ENCODE peak calls at places on chromosome 13, in six cellular contexts. N is GM23338, M is thoracic aorta, A is cardiac muscle cell, C is epithelial cell of esophagus, R is suprapubic skin. B is an unnamed sample.
A peak's percentile ranks its signal among the peaks of the same experiment; 100 is the strongest.

GRCh38 chr13:41028051-41028450 is 8.9 kb upstream of the ELF1 start:
- DNase-seq in N (no peak), M (no peak), A (no peak), C (peak; percentile 43), R (no peak), B (no peak)

GRCh38 chr13:106911602-106912001 is 343.7 kb upstream of the ARGLU1 start:
- DNase-seq in N (no peak), M (no peak), A (no peak), C (no peak), R (no peak), B (no peak)

GRCh38 chr13:36685912-36686311 is 12.1 kb downstream of the SERTM1 start:
- DNase-seq in N (no peak), M (no peak), A (no peak), C (peak; percentile 70), R (no peak), B (no peak)

GRCh38 chr13:26965976-26966375 is 205.4 kb upstream of the GPR12 start:
- DNase-seq in N (no peak), M (no peak), A (no peak), C (no peak), R (no peak), B (no peak)

GRCh38 chr13:50742353-50742752 is 101.1 kb downstream of the DLEU7 start:
- DNase-seq in N (no peak), M (no peak), A (no peak), C (no peak), R (no peak), B (no peak)

GRCh38 chr13:40983725-40984669 is 35.1 kb downstream of the ELF1 start:
- DNase-seq in N (no peak), M (no peak), A (no peak), C (no peak), R (no peak), B (no peak)

GRCh38 chr13:72457151-72457550 is 270.3 kb downstream of the MZT1 start:
- DNase-seq in N (peak; percentile 2), M (no peak), A (no peak), C (no peak), R (no peak), B (no peak)

GRCh38 chr13:57629821-57630235 is 1.7 kb upstream of the PCDH17 start:
- DNase-seq in N (peak; percentile 99), M (no peak), A (peak; percentile 97), C (peak; percentile 46), R (peak; percentile 82), B (peak; percentile 95)

GRCh38 chr13:100789968-100790367 is 115.4 kb upstream of the TMTC4 start:
- DNase-seq in N (no peak), M (no peak), A (no peak), C (no peak), R (no peak), B (no peak)

GRCh38 chr13:45367358-45367757 is 26.4 kb upstream of the TPT1 start:
- DNase-seq in N (peak; percentile 72), M (peak; percentile 29), A (no peak), C (peak; percentile 100), R (no peak), B (peak; percentile 91)

GRCh38 chr13:58376349-58376748 is 744.8 kb downstream of the PCDH17 start:
- DNase-seq in N (no peak), M (no peak), A (no peak), C (no peak), R (no peak), B (no peak)

GRCh38 chr13:23867027-23867491 is 22.1 kb downstream of the MIPEP start:
- DNase-seq in N (no peak), M (no peak), A (peak; percentile 74), C (peak; percentile 63), R (no peak), B (no peak)

GRCh38 chr13:84137292-84137691 is 255.0 kb upstream of the SLITRK1 start:
- DNase-seq in N (no peak), M (no peak), A (no peak), C (no peak), R (no peak), B (no peak)

GRCh38 chr13:34038326-34039068 is 220.5 kb downstream of the RFC3 start:
- DNase-seq in N (no peak), M (no peak), A (no peak), C (no peak), R (no peak), B (no peak)
- H3K4me3 ChIP-seq in N (no peak overlapping the region), M (no peak overlapping the region), A (no peak overlapping the region), C (no peak overlapping the region), R (no peak overlapping the region), B (no peak overlapping the region)

DNA sequence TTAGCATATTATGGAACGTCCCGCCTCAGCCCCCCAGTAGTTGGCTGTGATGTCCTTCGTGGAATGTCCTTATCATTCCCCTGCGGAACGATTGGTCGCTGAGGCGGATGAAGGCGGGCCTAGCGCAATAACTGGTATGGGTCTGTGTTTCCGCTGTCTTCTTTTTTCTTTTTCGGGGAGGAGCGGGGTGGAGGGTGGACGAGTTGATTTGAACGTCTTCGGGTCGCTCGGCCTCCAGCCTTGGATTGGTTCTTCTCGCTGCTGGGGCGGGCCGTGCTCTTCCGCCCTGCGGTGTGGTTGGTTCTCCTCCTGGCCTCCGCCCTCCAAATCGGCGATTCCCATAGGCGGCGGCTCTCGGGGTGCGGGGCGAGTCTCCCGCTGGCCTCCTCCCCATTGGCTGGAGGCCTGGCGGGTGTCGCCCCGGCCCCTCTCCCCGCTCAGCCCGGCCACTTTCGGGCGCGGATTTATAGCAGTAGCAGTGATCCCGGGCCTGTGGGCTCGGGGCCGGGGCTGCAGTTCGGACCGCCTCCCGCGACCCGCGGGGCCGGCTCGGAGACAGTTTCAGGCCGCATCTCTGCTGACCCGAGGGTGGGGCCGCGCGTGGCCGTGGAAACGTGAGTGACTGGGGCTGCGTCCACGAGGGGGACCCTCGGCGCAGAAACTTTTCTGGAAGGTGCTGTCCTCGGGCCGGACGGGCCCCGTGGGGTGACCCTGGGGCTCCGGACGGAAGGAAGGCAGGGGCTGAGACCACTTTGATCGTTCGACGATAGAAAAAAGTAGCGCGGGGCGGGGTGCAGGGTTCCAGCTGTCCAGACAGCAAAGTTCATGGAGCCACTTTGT is 2.1 kb downstream of the ING1 start:
- DNase-seq in N (peak; percentile 99), M (peak; percentile 98), A (peak; percentile 99), C (peak; percentile 100), R (peak; percentile 99), B (peak; percentile 99)
- TF ChIP-seq CTCF in N (no peak), M (peak; percentile 9), A (peak; percentile 28), C (peak; percentile 1), R (no peak), B (no peak)

GRCh38 chr13:52447354-52447753 is 3.1 kb downstream of the VPS36 start:
- DNase-seq in N (no peak), M (no peak), A (no peak), C (peak; percentile 81), R (no peak), B (no peak)

GRCh38 chr13:52450012-52450792 is at the start of gene VPS36:
- DNase-seq in N (peak; percentile 97), M (peak; percentile 78), A (peak; percentile 99), C (peak; percentile 96), R (peak; percentile 97), B (peak; percentile 94)

GRCh38 chr13:52447815-52448552 is 2.5 kb downstream of the VPS36 start:
- DNase-seq in N (peak; percentile 10), M (no peak), A (no peak), C (peak; percentile 59), R (no peak), B (no peak)

GRCh38 chr13:52450793-52451116 is 321 bp upstream of the VPS36 start:
- DNase-seq in N (no peak), M (no peak), A (no peak), C (no peak), R (no peak), B (no peak)

DNA sequence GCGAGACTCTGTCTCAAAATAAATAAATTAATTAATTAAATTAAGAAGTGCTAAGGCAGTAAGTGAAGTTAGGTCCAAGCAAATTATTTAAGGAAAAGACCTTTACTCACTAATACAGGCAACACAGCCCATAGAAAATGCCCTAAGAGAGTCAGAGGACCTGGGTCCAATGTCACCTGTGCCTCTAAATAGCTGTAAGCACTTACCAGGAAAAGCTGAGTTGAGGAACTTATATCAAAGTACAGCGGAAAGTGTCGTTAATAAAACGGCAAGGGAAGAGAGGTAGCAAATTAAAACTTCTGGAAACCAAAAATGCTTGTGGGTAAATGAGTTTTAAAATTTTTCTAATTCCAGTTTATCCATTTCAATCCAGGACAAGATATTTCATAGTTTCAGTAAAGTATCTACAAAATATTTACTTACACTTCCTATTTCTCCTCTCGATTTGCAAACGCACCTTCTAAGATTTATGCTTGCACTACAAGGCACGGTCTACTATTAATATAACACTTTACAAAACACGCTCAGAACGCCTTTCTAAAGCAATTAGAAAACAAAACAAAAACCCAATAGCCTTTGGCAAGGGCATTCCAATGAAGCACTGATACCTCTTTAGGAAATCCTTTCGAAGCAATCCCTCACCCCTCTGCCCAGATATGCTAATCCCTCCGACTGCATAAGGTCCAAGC is 967 bp downstream of the VPS36 start:
- DNase-seq in N (no peak), M (no peak), A (no peak), C (no peak), R (no peak), B (no peak)
- H3K4me3 ChIP-seq in N (peak overlapping the region; percentile 74), M (peak overlapping the region; percentile 80), A (peak overlapping the region; percentile 62), C (peak overlapping the region; percentile 85), R (peak overlapping the region; percentile 79), B (peak overlapping the region; percentile 77)

GRCh38 chr13:34939771-34940170 is 2.3 kb upstream of the NBEA start:
- DNase-seq in N (no peak), M (no peak), A (no peak), C (no peak), R (no peak), B (no peak)

GRCh38 chr13:34943675-34944634 is 1.9 kb downstream of the NBEA start:
- DNase-seq in N (no peak), M (no peak), A (no peak), C (no peak), R (no peak), B (no peak)

GRCh38 chr13:34942732-34943674 is 933 bp downstream of the NBEA start:
- DNase-seq in N (peak; percentile 78), M (no peak), A (peak; percentile 56), C (no peak), R (peak; percentile 77), B (no peak)

GRCh38 chr13:34941436-34941834 is 635 bp upstream of the NBEA start:
- DNase-seq in N (no peak), M (no peak), A (peak; percentile 24), C (no peak), R (no peak), B (no peak)

GRCh38 chr13:34941835-34942731 is at the start of gene NBEA:
- DNase-seq in N (peak; percentile 84), M (peak; percentile 3), A (peak; percentile 87), C (peak; percentile 22), R (peak; percentile 85), B (peak; percentile 91)
- TF ChIP-seq CTCF in N (no peak), M (peak; percentile 42), A (peak; percentile 18), C (no peak), R (no peak), B (no peak)